ENCODE peak calls at places on chromosomes 4 and X, in eight cellular contexts. H is activated CD4-positive, CD25-positive, alpha-beta regulatory T cell; S is GDM1; C is EL; P is lower lobe of right lung; J is tibial nerve; R is AG09319; N is non-pigmented ciliary epithelial cell. L is an unnamed sample.
A peak's percentile ranks its signal among the peaks of the same experiment; 100 is the strongest.

GRCh38 chrX:40083120-40083978 is 14.4 kb downstream of the BCOR start:
- DNase-seq in H (no peak), S (no peak), C (no peak), P (peak; percentile 69), J (no peak), R (no peak), N (no peak), L (no peak)

GRCh38 chr4:141705747-141706377 is 69.5 kb downstream of the IL15 start:
- DNase-seq in H (no peak), S (no peak), C (no peak), P (no peak), J (no peak), R (no peak), N (no peak), L (no peak)

GRCh38 chr4:39320381-39321115 is 45.6 kb downstream of the RFC1 start:
- DNase-seq in H (no peak), S (no peak), C (peak; percentile 39), P (no peak), J (no peak), R (no peak), N (peak; percentile 22), L (no peak)

GRCh38 chr4:95095352-95095974 is 337.7 kb downstream of the BMPR1B start:
- DNase-seq in H (no peak), S (no peak), C (no peak), P (no peak), J (no peak), R (no peak), N (no peak), L (no peak)

GRCh38 chrX:110741213-110741796 is 54.3 kb downstream of the CHRDL1 start:
- DNase-seq in H (no peak), S (no peak), C (peak; percentile 77), P (no peak), J (no peak), R (peak; percentile 23), N (peak; percentile 51), L (no peak)

GRCh38 chr4:10703146-10703545 is 18.6 kb upstream of the CLNK start:
- DNase-seq in H (no peak), S (no peak), C (no peak), P (no peak), J (no peak), R (no peak), N (no peak), L (no peak)

GRCh38 chr4:153623491-153623890 is 60.6 kb upstream of the TLR2 start:
- DNase-seq in H (no peak), S (no peak), C (no peak), P (no peak), J (no peak), R (no peak), N (no peak), L (no peak)

GRCh38 chrX:46029777-46030176 is 515.4 kb downstream of the ZNF674 start:
- DNase-seq in H (no peak), S (no peak), C (peak; percentile 3), P (no peak), J (no peak), R (no peak), N (no peak), L (no peak)

GRCh38 chr4:108224628-108225053 is 55.9 kb upstream of the LEF1 start:
- DNase-seq in H (no peak), S (no peak), C (peak; percentile 25), P (no peak), J (no peak), R (no peak), N (peak; percentile 35), L (no peak)

GRCh38 chr4:52005610-52006273 is 14.4 kb downstream of the LRRC66 start:
- DNase-seq in H (no peak), S (no peak), C (no peak), P (no peak), J (no peak), R (no peak), N (no peak), L (no peak)

GRCh38 chrX:129736491-129736890 is 2.3 kb upstream of the XPNPEP2 start:
- DNase-seq in H (no peak), S (no peak), C (no peak), P (no peak), J (no peak), R (no peak), N (no peak), L (no peak)

GRCh38 chrX:103362504-103362903 is 6.2 kb downstream of the TCEAL9 start:
- DNase-seq in H (no peak), S (no peak), C (peak; percentile 77), P (no peak), J (no peak), R (no peak), N (no peak), L (no peak)

GRCh38 chr4:80035336-80035735 is 37.7 kb downstream of the ANTXR2 start:
- DNase-seq in H (no peak), S (peak; percentile 9), C (no peak), P (no peak), J (no peak), R (no peak), N (no peak), L (no peak)

GRCh38 chr4:11497212-11497806 is 68.6 kb upstream of the HS3ST1 start:
- DNase-seq in H (no peak), S (no peak), C (no peak), P (no peak), J (no peak), R (no peak), N (no peak), L (no peak)

GRCh38 chr4:20760053-20760452 is 59.8 kb downstream of the PACRGL start:
- DNase-seq in H (no peak), S (no peak), C (no peak), P (no peak), J (no peak), R (no peak), N (no peak), L (no peak)

GRCh38 chrX:129845616-129846190 is 2.0 kb upstream of the ZDHHC9 start:
- DNase-seq in H (no peak), S (no peak), C (no peak), P (no peak), J (no peak), R (no peak), N (no peak), L (no peak)

GRCh38 chr4:136562842-136563241 is 969.5 kb downstream of the PCDH18 start:
- DNase-seq in H (no peak), S (no peak), C (peak; percentile 41), P (no peak), J (no peak), R (no peak), N (peak; percentile 27), L (no peak)

GRCh38 chr4:100984901-100985300 is 362.4 kb downstream of the PPP3CA start:
- DNase-seq in H (no peak), S (no peak), C (peak; percentile 65), P (no peak), J (no peak), R (no peak), N (peak; percentile 63), L (no peak)

GRCh38 chrX:19647731-19648588 is 132.7 kb upstream of the MAP3K15 start:
- DNase-seq in H (no peak), S (no peak), C (no peak), P (no peak), J (no peak), R (no peak), N (no peak), L (no peak)

GRCh38 chrX:39813631-39814246 is 284.0 kb downstream of the BCOR start:
- DNase-seq in H (no peak), S (no peak), C (no peak), P (no peak), J (peak; percentile 47), R (peak; percentile 30), N (no peak), L (no peak)

GRCh38 chr4:139951051-139951450 is 202.9 kb downstream of the MAML3 start:
- DNase-seq in H (no peak), S (no peak), C (peak; percentile 58), P (no peak), J (no peak), R (no peak), N (peak; percentile 43), L (no peak)

GRCh38 chr4:7980036-7980435 is 40.4 kb upstream of the AFAP1 start:
- DNase-seq in H (no peak), S (no peak), C (peak; percentile 57), P (no peak), J (no peak), R (no peak), N (no peak), L (no peak)

GRCh38 chr4:8600266-8600665 is 7.7 kb downstream of the CPZ start:
- DNase-seq in H (no peak), S (no peak), C (no peak), P (no peak), J (no peak), R (no peak), N (no peak), L (no peak)

GRCh38 chr4:185700048-185700447 is 111.9 kb downstream of the SORBS2 start:
- DNase-seq in H (no peak), S (no peak), C (no peak), P (no peak), J (no peak), R (no peak), N (no peak), L (no peak)

GRCh38 chrX:39903937-39904336 is 193.8 kb downstream of the BCOR start:
- DNase-seq in H (no peak), S (no peak), C (peak; percentile 62), P (no peak), J (no peak), R (no peak), N (no peak), L (no peak)

GRCh38 chr4:133624744-133625143 is 475.6 kb downstream of the PCDH10 start:
- DNase-seq in H (no peak), S (no peak), C (no peak), P (no peak), J (no peak), R (no peak), N (no peak), L (no peak)

GRCh38 chr4:94171616-94172015 is 36.0 kb upstream of the SMARCAD1 start:
- DNase-seq in H (no peak), S (no peak), C (no peak), P (no peak), J (no peak), R (no peak), N (no peak), L (no peak)

GRCh38 chr4:100208964-100209363 is 18.7 kb upstream of the DDIT4L start:
- DNase-seq in H (no peak), S (no peak), C (no peak), P (no peak), J (no peak), R (no peak), N (no peak), L (no peak)

GRCh38 chr4:151808120-151808529 is 47.3 kb upstream of the GATB start:
- DNase-seq in H (no peak), S (no peak), C (peak; percentile 58), P (no peak), J (no peak), R (no peak), N (no peak), L (no peak)

GRCh38 chrX:46268429-46268828 is 276.8 kb downstream of the ZNF674 start:
- DNase-seq in H (no peak), S (peak; percentile 22), C (peak; percentile 57), P (no peak), J (no peak), R (no peak), N (no peak), L (no peak)

GRCh38 chr4:36676139-36677050 is 395.0 kb downstream of the DTHD1 start:
- DNase-seq in H (no peak), S (no peak), C (no peak), P (no peak), J (no peak), R (no peak), N (no peak), L (no peak)

GRCh38 chr4:15938182-15938581 is 358 bp downstream of the FGFBP1 start:
- DNase-seq in H (no peak), S (no peak), C (no peak), P (peak; percentile 66), J (no peak), R (no peak), N (no peak), L (no peak)

GRCh38 chrX:81377329-81377728 is 175.4 kb downstream of the SH3BGRL start:
- DNase-seq in H (no peak), S (no peak), C (peak; percentile 5), P (no peak), J (no peak), R (no peak), N (no peak), L (no peak)

GRCh38 chr4:152304220-152304619 is 231.7 kb downstream of the FBXW7 start:
- DNase-seq in H (no peak), S (no peak), C (no peak), P (no peak), J (no peak), R (no peak), N (no peak), L (no peak)